ENCODE peak calls at places on chromosome 14, in four cellular contexts. P, O, X and M are unnamed samples.

GRCh38 chr14:82009076-82009475 is 475.4 kb upstream of the SEL1L start:
- DNase-seq in P (no peak), O (no peak), X (no peak), M (no peak)

GRCh38 chr14:96205059-96205993 is 687 bp downstream of the BDKRB2 start:
- DNase-seq in X (no peak), O (no peak), P (peak), M (no peak)

GRCh38 chr14:79011091-79011919 is 841.1 kb downstream of the NRXN3 start:
- DNase-seq in O (peak), P (peak), X (peak), M (no peak)

GRCh38 chr14:42855159-42855558 is 1248.5 kb downstream of the LRFN5 start:
- DNase-seq in O (no peak), X (no peak), P (no peak), M (no peak)

GRCh38 chr14:24264298-24264697 is 1.3 kb upstream of the TGM1 start:
- DNase-seq in P (no peak), X (no peak), O (no peak), M (no peak)

GRCh38 chr14:22226381-22226780 is 362.6 kb downstream of the DAD1 start:
- DNase-seq in O (no peak), P (no peak), X (no peak), M (no peak)

GRCh38 chr14:69547701-69548348 is 26.8 kb downstream of the CCDC177 start:
- DNase-seq in P (no peak), X (peak), O (no peak), M (peak)

GRCh38 chr14:100890451-100890850 is 13.1 kb downstream of the RTL1 start:
- DNase-seq in X (no peak), O (no peak), P (no peak), M (no peak)

GRCh38 chr14:58904771-58905170 is 267.0 kb downstream of the DACT1 start:
- DNase-seq in X (no peak), P (no peak), O (no peak), M (no peak)

GRCh38 chr14:63249112-63249511 is 44.9 kb downstream of the RHOJ start:
- DNase-seq in X (no peak), P (no peak), O (peak), M (no peak)

GRCh38 chr14:98957211-98958047 is 314.6 kb downstream of the BCL11B start:
- DNase-seq in X (no peak), O (no peak), P (peak), M (no peak)

GRCh38 chr14:68164723-68165122 is 345.1 kb downstream of the RAD51B start:
- DNase-seq in X (no peak), O (no peak), P (peak), M (no peak)

GRCh38 chr14:73143003-73143402 is 6.7 kb downstream of the PSEN1 start:
- DNase-seq in X (no peak), P (no peak), O (no peak), M (no peak)

GRCh38 chr14:29926701-29927595 is 699 bp downstream of the PRKD1 start:
- DNase-seq in P (peak), O (peak), X (peak), M (peak)

GRCh38 chr14:101964297-101965144 is at the start of gene DYNC1H1:
- DNase-seq in X (peak), O (peak), P (peak), M (peak)

GRCh38 chr14:24853446-24853845 is 196.5 kb downstream of the STXBP6 start:
- DNase-seq in P (no peak), O (no peak), X (no peak), M (no peak)

GRCh38 chr14:33194551-33194950 is 255.9 kb downstream of the NPAS3 start:
- DNase-seq in O (no peak), P (no peak), X (no peak), M (no peak)

GRCh38 chr14:68970096-68970612 is 8.9 kb downstream of the ACTN1 start:
- DNase-seq in X (no peak), P (no peak), O (peak), M (no peak)

GRCh38 chr14:92692822-92693226 is 55.6 kb downstream of the LGMN start:
- DNase-seq in O (peak), P (no peak), X (no peak), M (no peak)

GRCh38 chr14:100652739-100653138 is 65.5 kb upstream of the BEGAIN start:
- DNase-seq in P (no peak), O (no peak), X (no peak), M (no peak)

GRCh38 chr14:95946867-95947266 is 70.2 kb downstream of the TUNAR start:
- DNase-seq in X (no peak), P (no peak), O (no peak), M (no peak)

GRCh38 chr14:73237219-73237785 is at the start of gene PAPLN:
- DNase-seq in P (peak), X (no peak), O (no peak), M (no peak)

GRCh38 chr14:31320922-31321779 is 99.2 kb downstream of the HEATR5A start:
- DNase-seq in X (no peak), O (no peak), P (no peak), M (no peak)

GRCh38 chr14:30283822-30284446 is 275.0 kb upstream of the G2E3 start:
- DNase-seq in O (peak), P (peak), X (peak), M (peak)

GRCh38 chr14:73428354-73428824 is 30.0 kb downstream of the NUMB start:
- DNase-seq in P (no peak), O (peak), X (no peak), M (no peak)

GRCh38 chr14:102431751-102432150 is 69.0 kb downstream of the TECPR2 start:
- DNase-seq in O (no peak), X (no peak), P (no peak), M (no peak)

GRCh38 chr14:69135133-69135532 is 17.8 kb downstream of the DCAF5 start:
- DNase-seq in O (no peak), P (no peak), X (no peak), M (no peak)

GRCh38 chr14:77023001-77023996 is 5.2 kb downstream of the IRF2BPL start:
- DNase-seq in O (peak), X (no peak), P (no peak), M (peak)
- TF ChIP-seq JUN in O (peak), X (no peak), P (no peak), M (no peak)

GRCh38 chr14:94056579-94057308 is 24.3 kb downstream of the DDX24 start:
- DNase-seq in P (no peak), O (no peak), X (no peak), M (no peak)
- TF ChIP-seq JUN in P (no peak), O (no peak), X (no peak), M (no peak)

DNA sequence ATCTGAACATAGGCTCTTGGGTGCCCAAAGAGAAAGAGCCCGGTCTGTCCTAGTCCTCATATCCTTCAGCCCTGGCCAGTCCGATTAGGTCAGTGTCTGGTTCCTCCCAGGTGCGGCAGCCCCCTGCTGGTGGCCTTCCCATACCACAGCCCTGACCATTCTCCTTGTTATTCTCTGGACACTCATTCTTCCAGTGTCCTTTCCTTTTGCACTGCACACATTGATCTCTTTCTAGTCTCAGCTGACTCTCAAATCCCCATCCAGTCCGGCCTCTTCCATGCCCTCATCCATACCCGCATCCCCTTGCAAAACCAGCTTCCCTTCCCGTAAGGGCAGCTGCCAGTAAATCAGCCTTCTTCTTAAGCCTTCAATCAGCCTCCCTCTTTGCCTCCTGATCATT is 1316.3 kb downstream of the TMEM121 start:
- DNase-seq in X (peak), O (no peak), P (peak), M (no peak)
- TF ChIP-seq JUN in X (no peak), O (no peak), P (no peak), M (no peak)

DNA sequence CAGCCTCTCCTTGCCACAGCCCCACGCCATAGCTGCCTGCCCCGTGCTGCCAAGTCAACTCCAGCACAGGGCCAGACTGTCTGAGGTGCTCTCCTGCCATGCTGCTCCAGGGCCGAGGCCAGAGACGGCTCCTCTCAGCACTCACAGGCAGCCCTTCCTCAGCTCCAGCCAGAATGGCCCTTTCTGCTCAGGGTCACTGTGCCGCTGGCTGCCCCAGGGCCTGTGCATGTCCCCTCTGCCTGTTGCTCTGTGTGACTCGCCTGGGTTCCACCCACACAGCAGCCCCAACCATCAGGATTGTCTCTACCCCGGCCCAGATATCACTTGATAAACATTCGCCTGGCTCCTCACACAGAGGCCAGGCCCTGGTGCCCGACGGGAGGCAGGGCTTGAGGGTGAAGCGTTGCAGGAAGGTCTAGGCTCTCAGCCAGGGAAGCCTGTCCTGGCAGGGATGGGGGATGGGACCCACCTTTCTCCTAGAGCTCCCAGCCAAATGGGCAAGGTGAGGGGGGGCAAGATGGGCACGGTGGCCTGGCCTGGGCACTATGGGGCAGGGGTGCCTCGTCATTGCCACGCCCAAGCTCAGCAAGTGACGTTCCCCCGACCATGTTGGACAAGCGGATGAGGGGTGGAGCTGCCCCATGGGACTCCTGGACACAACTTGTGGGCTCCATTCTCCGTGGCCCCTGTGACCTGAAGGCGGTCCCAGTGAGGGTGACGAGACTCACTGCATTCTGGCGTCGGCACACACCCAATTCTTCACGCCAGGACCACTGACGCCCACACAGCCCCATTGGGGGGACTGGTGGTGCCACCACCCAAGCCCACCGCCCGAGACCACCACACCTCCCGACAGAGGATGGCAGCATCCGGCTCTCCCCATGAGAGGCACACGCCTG is 27.4 kb upstream of the BTBD6 start:
- DNase-seq in P (no peak), X (no peak), O (no peak), M (no peak)
- TF ChIP-seq JUN in P (no peak), X (no peak), O (no peak), M (no peak)

DNA sequence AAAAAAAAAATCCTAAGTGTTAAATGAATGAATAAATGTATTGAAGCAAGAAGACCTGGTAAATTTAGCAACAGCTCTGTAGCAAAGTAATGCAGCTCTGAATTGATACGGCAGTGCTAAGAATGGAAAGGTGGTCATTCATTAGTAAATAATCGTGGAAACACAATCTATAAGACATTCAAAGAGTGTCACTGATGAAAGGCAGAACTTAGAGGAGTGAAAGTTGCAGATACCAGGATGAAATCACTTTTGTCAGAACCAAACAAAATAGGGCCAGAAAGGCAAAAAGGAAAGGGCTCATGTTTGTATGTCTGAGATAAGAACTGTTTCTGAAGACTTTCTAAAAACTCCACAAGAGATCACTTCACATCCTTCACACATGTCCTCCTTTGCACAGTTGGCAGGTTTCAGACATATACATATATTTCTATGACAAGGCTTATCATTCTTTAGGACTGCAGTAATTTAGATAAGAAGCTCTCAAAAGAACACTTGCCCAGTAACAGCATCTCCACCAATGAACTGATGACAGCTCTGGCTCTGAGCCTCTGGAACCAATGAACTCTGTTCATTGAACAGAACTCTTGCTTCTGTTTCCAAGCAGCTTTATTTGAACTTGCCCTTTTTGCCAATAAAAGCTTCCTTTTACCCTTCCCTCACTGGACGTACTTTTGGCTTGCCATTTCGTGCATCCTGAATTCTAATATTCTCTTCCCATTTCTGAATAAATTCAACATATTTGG is 4.2 kb upstream of the LRR1 start:
- DNase-seq in O (peak), X (peak), P (no peak), M (no peak)
- TF ChIP-seq JUN in O (no peak), X (no peak), P (no peak), M (no peak)

GRCh38 chr14:28242895-28243294 is 523.7 kb upstream of the FOXG1 start:
- DNase-seq in X (no peak), P (no peak), O (no peak), M (no peak)

GRCh38 chr14:28240909-28241308 is 525.7 kb upstream of the FOXG1 start:
- DNase-seq in X (no peak), P (no peak), O (no peak), M (no peak)

GRCh38 chr14:28245216-28245615 is 521.4 kb upstream of the FOXG1 start:
- DNase-seq in O (no peak), P (no peak), X (no peak), M (no peak)

DNA sequence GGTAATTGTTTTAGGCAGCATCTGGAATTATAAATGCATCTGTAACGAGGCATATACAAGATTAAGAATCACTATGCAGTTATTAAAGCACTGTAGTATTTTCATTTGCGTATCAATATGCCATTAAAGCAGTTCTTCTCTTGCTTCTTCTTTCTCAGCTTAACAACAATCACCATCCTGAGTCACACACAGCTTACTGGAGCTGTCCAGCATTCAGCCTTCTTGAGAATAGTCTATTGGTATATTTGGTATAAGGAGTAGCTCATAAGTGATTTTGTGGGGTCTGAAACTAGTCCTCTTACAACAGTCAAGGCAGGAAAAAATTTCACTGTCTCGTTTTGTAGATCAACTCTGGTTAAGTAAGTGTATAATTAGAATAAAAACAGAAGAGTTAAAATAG is 523.0 kb upstream of the FOXG1 start:
- DNase-seq in P (no peak), X (no peak), O (no peak), M (no peak)
- TF ChIP-seq JUN in P (no peak), X (no peak), O (no peak), M (no peak)